ENCODE peak calls at places on chromosomes 13 and 19, in seven cellular contexts. X is suprapubic skin, Y is breast epithelium, A is AG09309, M is Panc1, J is fibroblast of lung, V is cardiac muscle cell. Z is an unnamed sample.

GRCh38 chr13:40026741-40027140 is 371.3 kb downstream of the COG6 start:
- DNase-seq in M (no peak), X (no peak), Y (no peak), J (no peak), A (no peak), V (no peak), Z (no peak)

GRCh38 chr19:38060346-38060745 is 153.3 kb downstream of the SIPA1L3 start:
- DNase-seq in X (no peak), Y (no peak), V (no peak), J (no peak), M (no peak), A (no peak), Z (no peak)

GRCh38 chr13:84845875-84846619 is 953.2 kb downstream of the SLITRK6 start:
- DNase-seq in A (no peak), J (no peak), M (no peak), V (no peak), X (no peak), Y (no peak), Z (no peak)

GRCh38 chr19:51317381-51317780 is 5.9 kb downstream of the IGLON5 start:
- DNase-seq in Y (no peak), M (no peak), X (no peak), J (no peak), V (peak), A (no peak), Z (no peak)

GRCh38 chr19:45501730-45502014 is 3.4 kb downstream of the PPM1N start:
- DNase-seq in M (no peak), X (no peak), A (no peak), J (no peak), V (no peak), Y (no peak), Z (no peak)

GRCh38 chr13:30584332-30584731 is 33.4 kb upstream of the USPL1 start:
- DNase-seq in J (no peak), A (no peak), X (no peak), V (no peak), M (no peak), Y (no peak), Z (no peak)

GRCh38 chr13:82480415-82480814 is 1401.9 kb downstream of the SLITRK1 start:
- DNase-seq in M (no peak), V (no peak), A (no peak), X (no peak), Y (no peak), J (no peak), Z (peak)

GRCh38 chr19:11141937-11142527 is 13.6 kb downstream of the SPC24 start:
- DNase-seq in X (no peak), A (no peak), Y (no peak), M (no peak), J (no peak), V (no peak), Z (no peak)

GRCh38 chr19:991174-991931 is 7.2 kb downstream of the WDR18 start:
- DNase-seq in V (peak), A (no peak), X (no peak), M (no peak), Y (no peak), J (peak), Z (peak)

GRCh38 chr13:29935309-29935981 is 85.0 kb upstream of the UBL3 start:
- DNase-seq in J (no peak), M (no peak), A (no peak), X (no peak), Y (no peak), V (no peak), Z (no peak)

GRCh38 chr13:77313923-77314322 is 13.0 kb downstream of the MYCBP2 start:
- DNase-seq in V (no peak), A (no peak), J (no peak), X (no peak), M (no peak), Y (no peak), Z (no peak)

GRCh38 chr19:55563261-55563690 is 17.4 kb downstream of the ZNF579 start:
- DNase-seq in M (no peak), V (peak), Y (no peak), A (no peak), X (no peak), J (no peak), Z (peak)

GRCh38 chr13:108433976-108434375 is 164.5 kb downstream of the TNFSF13B start:
- DNase-seq in V (no peak), A (no peak), M (no peak), Y (no peak), X (no peak), J (no peak), Z (no peak)

GRCh38 chr13:111645598-111646463 is 325.4 kb downstream of the TEX29 start:
- DNase-seq in X (no peak), A (no peak), J (no peak), V (no peak), Y (no peak), M (no peak), Z (no peak)

GRCh38 chr13:50130686-50131051 is 115.4 kb downstream of the KCNRG start:
- DNase-seq in Y (no peak), A (no peak), M (no peak), X (no peak), V (peak), J (peak), Z (peak)

GRCh38 chr19:32599736-32600157 is 18.8 kb downstream of the PDCD5 start:
- DNase-seq in V (peak), X (no peak), M (peak), J (peak), A (peak), Y (no peak), Z (peak)

GRCh38 chr13:25802579-25802978 is 249.2 kb downstream of the SHISA2 start:
- DNase-seq in V (no peak), J (no peak), Y (no peak), M (no peak), A (no peak), X (no peak), Z (no peak)

GRCh38 chr13:20258208-20258962 is 26.3 kb upstream of the GJB6 start:
- DNase-seq in V (no peak), M (no peak), X (no peak), Y (no peak), A (no peak), J (no peak), Z (no peak)
- H3K4me3 ChIP-seq in V (no peak), M (peak), X (peak), Y (no peak), A (no peak), J (no peak), Z (no peak)

GRCh38 chr13:19632915-19633339 is 532 bp upstream of the MPHOSPH8 start:
- DNase-seq in M (no peak), J (no peak), Y (no peak), A (no peak), X (no peak), V (no peak), Z (no peak)
- TF ChIP-seq CTCF in M (no peak), J (no peak), Y (no peak), A (no peak), X (no peak), V (no peak), Z (no peak)

GRCh38 chr13:28531956-28532225 is 37.0 kb upstream of the FLT1 start:
- DNase-seq in M (no peak), Y (no peak), A (no peak), V (no peak), J (no peak), X (no peak), Z (no peak)
- H3K4me3 ChIP-seq in M (no peak), Y (peak), A (peak), V (peak), J (peak), X (peak), Z (peak)

DNA sequence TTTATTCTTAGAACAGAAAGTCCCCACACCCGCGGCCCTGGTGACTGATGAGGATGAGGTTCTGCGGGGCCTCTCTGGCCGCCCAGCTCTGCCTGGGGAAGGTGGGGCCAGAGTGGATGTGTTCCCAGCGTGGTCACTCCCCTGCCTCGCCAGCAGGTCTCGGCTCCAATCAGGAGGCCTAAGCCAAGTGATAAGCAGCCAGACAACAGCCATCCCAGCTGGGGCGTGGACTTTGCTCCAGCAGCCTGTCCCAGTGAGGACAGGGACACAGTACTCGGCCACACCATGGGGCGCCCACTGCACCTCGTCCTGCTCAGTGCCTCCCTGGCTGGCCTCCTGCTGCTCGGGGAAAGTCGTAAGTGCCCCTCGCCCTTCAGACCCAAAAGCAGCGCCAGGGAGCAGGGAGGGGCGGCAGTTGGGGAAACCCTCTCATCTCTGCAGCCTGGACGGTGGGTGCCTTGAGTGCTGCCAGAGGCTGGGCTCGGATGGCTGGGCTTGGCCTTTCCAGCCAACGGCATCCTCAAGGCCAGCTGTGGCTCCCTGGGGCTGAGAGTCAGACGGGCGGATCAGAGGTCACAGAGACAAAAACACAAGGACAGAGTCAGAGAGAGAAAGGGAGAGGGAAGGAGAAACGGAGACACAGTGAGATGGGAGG is at the start of gene F10:
- DNase-seq in J (peak), A (peak), V (peak), Y (peak), X (no peak), M (no peak), Z (peak)
- TF ChIP-seq CTCF in J (no peak), A (no peak), V (no peak), Y (no peak), X (no peak), M (no peak), Z (no peak)

DNA sequence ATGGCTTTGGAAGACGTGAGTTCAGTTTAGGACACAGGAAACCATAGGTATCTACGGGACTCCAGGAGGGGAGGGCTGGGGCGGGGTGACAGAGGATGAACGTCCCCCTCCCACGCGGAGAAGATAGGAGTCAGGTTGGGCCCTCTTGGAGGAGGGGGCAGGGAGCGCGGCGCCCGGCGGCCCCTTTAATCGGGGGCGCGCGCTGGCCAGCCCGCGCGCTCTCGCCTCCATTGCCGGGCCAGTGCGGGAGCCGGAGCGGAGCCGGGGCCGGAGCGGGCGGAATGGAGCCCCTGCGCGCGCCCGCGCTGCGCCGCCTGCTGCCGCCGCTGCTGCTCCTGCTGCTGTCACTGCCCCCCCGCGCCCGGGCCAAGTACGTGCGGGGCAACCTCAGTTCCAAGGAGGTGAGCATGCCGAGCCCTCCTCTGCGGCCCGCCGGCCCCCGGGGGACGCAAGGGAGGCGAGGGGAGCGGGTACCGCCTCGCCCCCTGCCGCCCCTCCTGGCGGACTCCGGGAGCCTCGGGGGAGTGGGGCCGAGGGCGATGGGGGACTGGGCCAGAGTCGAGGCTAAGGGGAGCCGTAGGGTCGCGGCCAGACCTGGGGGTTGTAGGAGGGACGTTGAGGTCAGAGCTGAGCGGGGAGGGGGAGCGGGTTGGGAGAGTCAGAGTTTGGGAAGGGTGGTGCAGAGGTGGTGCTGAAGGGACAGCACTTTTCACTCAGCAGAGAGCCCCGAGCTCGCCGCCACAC is at the start of gene TMEM145:
- DNase-seq in A (no peak), M (no peak), Y (no peak), X (no peak), V (peak), J (peak), Z (peak)
- H3K4me3 ChIP-seq in A (peak), M (peak), Y (peak), X (peak), V (peak), J (peak), Z (peak)

GRCh38 chr13:27406178-27406939 is 18.1 kb upstream of the GTF3A start:
- DNase-seq in Y (no peak), A (no peak), M (no peak), V (peak), J (peak), X (no peak), Z (peak)
- TF ChIP-seq CTCF in Y (no peak), A (peak), M (peak), V (peak), J (peak), X (peak), Z (peak)

GRCh38 chr13:21139374-21139773 is 37.0 kb downstream of the SKA3 start:
- DNase-seq in M (no peak), X (no peak), Y (no peak), J (no peak), V (no peak), A (no peak), Z (no peak)
- H3K4me3 ChIP-seq in M (peak), X (peak), Y (peak), J (peak), V (peak), A (peak), Z (peak)

Z was measured in fibroblast of pulmonary artery.